ENCODE peak calls at places on chromosomes 12 and 14, in four cellular contexts. D, V, E and M are unnamed samples. For H3K36me3, the result is how much of the 10 kb centered on the place peaks cover.

GRCh38 chr12:75868501-75868900 is 163.1 kb downstream of the PHLDA1 start:
- DNase-seq in V (no peak), E (no peak), D (no peak), M (no peak)

GRCh38 chr12:68495666-68496065 is 115.0 kb upstream of the RAP1B start:
- DNase-seq in E (no peak), V (no peak), D (peak), M (peak)

GRCh38 chr14:64459737-64460136 is 5.6 kb upstream of the AKAP5 start:
- DNase-seq in V (no peak), D (no peak), E (no peak), M (no peak)

GRCh38 chr14:103930051-103930604 is 1.9 kb downstream of the TDRD9 start:
- DNase-seq in V (no peak), E (no peak), D (no peak), M (no peak)

GRCh38 chr14:63833728-63834127 is 19.1 kb upstream of the SYNE2 start:
- DNase-seq in V (no peak), D (no peak), E (no peak), M (no peak)

GRCh38 chr12:10722502-10722904 is 620 bp downstream of the YBX3 start:
- DNase-seq in V (peak), E (no peak), D (peak), M (no peak)

GRCh38 chr14:34843011-34843554 is 32.1 kb downstream of the BAZ1A start:
- DNase-seq in E (peak), D (peak), V (peak), M (peak)

GRCh38 chr14:58620011-58620410 is 17.8 kb upstream of the DACT1 start:
- DNase-seq in E (no peak), D (no peak), V (no peak), M (no peak)

GRCh38 chr14:76870146-76870545 is 43.9 kb downstream of the LRRC74A start:
- DNase-seq in V (peak), E (no peak), D (no peak), M (no peak)

GRCh38 chr12:14417717-14418116 is 52.2 kb downstream of the ATF7IP start:
- DNase-seq in E (no peak), D (peak), V (peak), M (peak)

GRCh38 chr14:53151867-53152626 is 1.1 kb downstream of the DDHD1 start:
- DNase-seq in D (peak), V (peak), E (no peak), M (peak)

GRCh38 chr12:107328442-107329133 is 235.2 kb upstream of the CRY1 start:
- DNase-seq in E (no peak), D (peak), V (no peak), M (peak)

GRCh38 chr12:109729837-109730200 is 16.2 kb downstream of the FAM222A start:
- DNase-seq in D (no peak), V (no peak), E (no peak), M (no peak)

GRCh38 chr12:121894633-121895032 is 6.0 kb downstream of the PSMD9 start:
- DNase-seq in D (peak), E (no peak), V (peak), M (peak)

GRCh38 chr14:103574104-103574503 is 11.3 kb downstream of the COA8 start:
- DNase-seq in E (no peak), D (no peak), V (no peak), M (no peak)

GRCh38 chr12:78149459-78149858 is 318.8 kb downstream of the NAV3 start:
- DNase-seq in D (no peak), V (no peak), E (no peak), M (no peak)

GRCh38 chr12:1878214-1878613 is 40.2 kb downstream of the CACNA2D4 start:
- DNase-seq in E (no peak), D (no peak), V (no peak), M (no peak)

GRCh38 chr14:78725086-78725485 is 554.9 kb downstream of the NRXN3 start:
- DNase-seq in V (no peak), E (no peak), D (no peak), M (no peak)

GRCh38 chr12:105256921-105257320 is 20.9 kb upstream of the APPL2 start:
- DNase-seq in E (no peak), D (peak), V (no peak), M (no peak)

GRCh38 chr14:77615231-77616132 is 955 bp downstream of the SPTLC2 start:
- DNase-seq in V (peak), E (no peak), D (peak), M (peak)

GRCh38 chr12:27032679-27033078 is 10.3 kb downstream of the MED21 start:
- DNase-seq in E (no peak), D (no peak), V (no peak), M (no peak)

GRCh38 chr12:27034607-27035293 is 12.4 kb downstream of the MED21 start:
- DNase-seq in D (no peak), E (no peak), V (no peak), M (no peak)

DNA sequence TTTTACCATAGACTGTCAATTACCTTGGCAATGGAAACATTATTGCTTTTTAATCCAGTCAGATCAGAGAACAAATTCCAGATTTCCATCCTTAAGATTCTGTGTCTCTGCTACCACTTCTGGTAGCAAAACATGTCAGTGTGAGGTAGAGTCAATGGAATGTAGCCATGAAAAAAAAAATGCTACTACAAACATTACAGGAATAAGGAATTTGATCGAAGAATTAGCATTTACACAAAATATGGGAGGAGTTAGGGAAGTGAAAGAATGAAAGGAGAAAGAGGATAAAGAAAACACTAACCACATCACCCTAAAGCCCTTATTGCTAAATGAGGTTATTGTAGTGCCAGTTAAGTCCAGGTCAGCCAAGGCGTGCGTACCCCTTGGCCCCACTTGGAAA is 9.2 kb downstream of the MED21 start:
- DNase-seq in V (no peak), D (peak), E (no peak), M (no peak)
- H3K36me3 ChIP-seq in V (half or more), D (under half), E (under half), M (under half)

GRCh38 chr12:54059668-54060067 is 6.0 kb downstream of the HOXC4 start:
- DNase-seq in V (no peak), D (no peak), E (no peak), M (no peak)

GRCh38 chr12:54058189-54058917 is 4.7 kb downstream of the HOXC4 start:
- DNase-seq in D (no peak), E (no peak), V (no peak), M (no peak)

GRCh38 chr12:54056110-54056509 is 2.5 kb downstream of the HOXC4 start:
- DNase-seq in D (no peak), E (no peak), V (no peak), M (no peak)

GRCh38 chr12:54060975-54061778 is 7.5 kb downstream of the HOXC4 start:
- DNase-seq in D (no peak), E (no peak), V (no peak), M (no peak)

DNA sequence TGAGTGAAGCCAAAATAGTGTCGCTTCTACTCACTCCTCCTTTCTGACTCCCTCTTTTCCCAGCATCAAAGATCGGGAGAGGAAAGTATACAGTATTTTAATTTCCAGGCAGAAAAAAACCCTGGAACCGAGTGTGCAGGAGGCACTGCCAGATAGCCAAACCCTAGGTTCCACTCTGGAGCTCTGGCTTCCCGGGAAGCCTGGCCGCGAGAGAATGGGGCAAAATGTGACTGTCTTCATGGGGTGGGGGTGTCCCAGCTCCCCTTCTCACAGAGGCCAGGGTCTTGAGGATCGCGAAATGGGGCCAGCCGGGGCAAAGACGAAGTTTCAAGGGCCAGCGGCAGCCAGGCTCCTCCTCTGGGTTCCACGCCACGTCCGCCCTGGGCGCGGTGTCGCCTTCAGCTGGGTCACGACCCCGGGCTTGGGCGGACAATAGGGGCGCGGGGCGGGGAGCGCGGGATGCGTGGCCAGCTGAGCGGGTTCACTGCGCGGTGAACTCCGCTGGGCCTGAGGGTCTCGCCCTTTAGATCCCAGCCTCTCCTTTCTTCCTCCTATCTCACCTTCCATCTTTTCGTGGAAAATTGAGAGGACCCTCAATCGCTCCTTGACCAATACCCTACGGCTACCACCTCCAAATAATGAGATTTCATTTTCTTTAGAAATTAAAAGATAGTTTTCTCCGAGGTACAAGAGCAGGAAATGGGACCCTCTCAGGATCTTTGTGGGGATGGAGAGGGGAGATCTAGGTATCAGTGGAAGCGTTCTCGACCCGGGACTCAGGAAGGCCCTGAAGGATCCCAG is 6.7 kb downstream of the HOXC4 start:
- DNase-seq in E (no peak), V (no peak), D (no peak), M (no peak)
- H2AFZ ChIP-seq in E (no peak), V (no peak), D (no peak), M (no peak)

DNA sequence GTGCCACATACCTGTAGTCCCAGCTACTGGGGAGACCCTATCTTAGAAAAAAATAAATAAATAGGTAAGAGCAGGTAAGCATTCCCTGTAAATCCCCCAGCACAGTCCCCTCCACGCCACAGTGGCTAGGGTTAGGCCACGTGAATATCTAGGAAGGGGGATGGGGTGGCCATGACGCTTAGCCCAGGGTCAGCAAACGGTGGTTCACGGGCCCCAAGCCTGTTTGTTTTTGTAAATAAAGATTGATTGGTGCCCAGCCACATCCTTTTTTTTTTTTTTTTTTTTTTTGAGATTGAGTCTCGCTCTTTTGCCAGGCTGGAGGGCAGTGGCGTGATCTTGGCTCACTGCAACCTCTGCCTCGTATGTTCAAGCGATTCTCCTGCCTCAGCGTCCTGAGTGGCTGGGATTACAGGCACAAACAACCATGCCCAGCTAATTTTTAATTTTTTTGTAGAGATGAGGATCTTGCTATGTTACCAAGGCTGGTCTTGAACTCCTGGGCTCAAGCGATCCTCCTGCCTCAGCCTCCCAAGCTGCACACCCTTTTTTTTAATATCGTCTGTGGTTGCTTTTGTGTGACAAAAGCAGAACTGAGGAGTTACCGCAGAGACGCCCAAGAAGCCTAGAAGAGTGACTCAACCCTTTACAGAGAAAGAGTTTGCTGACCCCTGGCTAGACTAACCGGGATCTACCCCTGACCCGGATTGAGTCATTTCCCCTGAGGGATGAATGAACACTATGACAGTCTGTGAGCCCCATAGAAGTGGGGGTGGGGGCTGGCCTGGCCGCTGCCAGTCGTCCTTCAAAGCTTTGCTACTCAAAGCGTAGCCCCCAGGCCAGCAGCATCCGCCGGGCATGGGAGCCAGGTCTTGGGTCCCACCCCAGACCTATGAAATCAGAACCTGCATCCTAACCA is 113.7 kb upstream of the NCOR2 start:
- DNase-seq in V (peak), E (peak), D (peak), M (peak)
- TF ChIP-seq FOS in V (no peak), E (no peak), D (peak), M (peak)

DNA sequence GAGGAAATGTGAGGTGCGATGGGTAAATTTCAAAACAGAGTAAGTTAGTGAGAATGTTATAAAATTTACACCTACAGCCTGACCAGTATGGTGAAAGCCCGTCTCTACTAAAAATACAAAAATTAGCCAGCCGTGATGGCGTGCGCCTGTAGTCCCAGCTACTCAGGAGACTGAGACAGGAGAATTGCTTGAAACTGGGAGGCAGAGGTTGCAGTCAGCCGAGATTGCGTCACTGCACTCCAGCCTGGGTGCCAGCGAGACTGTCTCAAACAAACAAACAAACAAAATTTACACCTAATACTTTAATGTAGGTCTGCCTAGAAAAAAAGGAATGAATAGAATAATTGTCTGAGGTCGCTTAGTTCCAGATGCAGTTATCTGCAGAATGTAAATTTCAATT is 37.6 kb downstream of the SLC2A14 start:
- DNase-seq in D (no peak), V (no peak), E (no peak), M (no peak)
- H3K36me3 ChIP-seq in D (under half), V (under half), E (under half), M (under half)

GRCh38 chr14:75523771-75524171 is 1.5 kb downstream of the BATF start:
- DNase-seq in V (no peak), D (peak), E (no peak), M (peak)
- H2AFZ ChIP-seq in V (no peak), D (peak), E (no peak), M (peak)

DNA sequence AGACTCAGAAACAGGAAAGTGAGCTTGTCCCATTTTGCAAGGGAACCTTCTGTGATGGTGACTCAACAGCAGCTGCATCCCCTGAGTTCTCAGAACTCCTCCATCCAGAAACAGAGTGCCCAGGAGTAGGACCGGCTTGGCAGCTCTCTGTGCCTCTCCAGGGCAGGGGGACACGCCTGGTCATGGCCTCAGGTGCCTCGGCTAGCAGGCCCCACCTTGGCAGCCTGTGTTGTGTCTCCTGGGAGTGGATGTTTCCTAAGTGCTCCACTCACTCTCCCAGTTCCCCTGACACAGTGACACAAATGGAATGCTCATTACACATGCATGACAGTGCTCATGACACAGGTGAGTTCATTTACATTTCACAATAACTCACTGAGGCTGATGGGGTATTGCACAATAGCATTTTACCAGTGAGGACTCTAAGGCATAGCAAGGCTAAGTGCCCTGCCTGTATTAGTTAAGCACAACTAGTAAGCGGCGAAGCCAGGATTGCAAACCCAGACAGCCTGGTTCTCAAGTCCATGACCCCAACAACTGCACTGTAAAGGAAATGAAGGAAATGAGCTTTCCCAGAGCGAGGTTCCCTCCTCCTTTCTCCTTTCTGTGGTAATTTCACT is 47.4 kb downstream of the CALM1 start:
- DNase-seq in V (no peak), D (no peak), E (no peak), M (peak)
- TF ChIP-seq FOS in V (no peak), D (no peak), E (no peak), M (no peak)

GRCh38 chr12:359091-359490 is 30.0 kb downstream of the KDM5A start:
- DNase-seq in V (no peak), E (no peak), D (no peak), M (no peak)

DNA sequence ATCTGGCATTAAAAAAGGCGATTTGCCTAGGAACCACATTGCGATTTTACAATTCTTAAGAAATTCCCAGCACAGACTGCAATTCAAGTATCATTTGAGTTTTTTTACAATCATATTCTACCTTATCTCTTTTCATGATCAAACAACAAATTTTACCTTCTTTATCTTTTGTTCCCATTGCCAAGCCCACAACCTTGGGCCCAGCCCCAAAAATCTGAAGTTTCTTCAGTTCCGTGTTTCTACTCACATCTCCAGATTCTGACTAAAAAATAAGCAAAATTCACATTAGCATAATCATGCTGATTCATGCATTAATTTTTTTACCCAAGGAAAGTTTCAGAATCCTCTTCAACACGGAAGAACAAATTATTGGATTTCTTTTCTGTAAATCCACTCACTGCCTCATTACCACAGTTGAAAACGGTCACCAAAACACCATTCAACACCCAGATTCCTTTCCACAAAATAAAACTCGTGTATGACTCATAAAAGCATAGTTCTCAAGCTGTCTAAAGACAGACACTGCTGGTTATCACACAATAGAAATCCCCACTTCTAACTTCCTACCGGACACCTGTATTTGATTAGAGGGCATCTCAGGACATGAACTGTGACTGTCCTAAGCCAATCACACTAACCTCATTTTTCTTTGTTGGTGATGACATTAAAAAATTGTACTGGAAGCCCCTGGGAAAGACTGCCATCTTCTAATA is 32.7 kb downstream of the KDM5A start:
- DNase-seq in E (no peak), D (peak), V (no peak), M (no peak)
- H3K36me3 ChIP-seq in E (under half), D (under half), V (half or more), M (under half)